ENCODE peak calls at places on chromosomes 7 and 10, in seven cellular contexts. U is CMK; I is stimulated activated CD4-positive, alpha-beta T cell treated with anti-CD3 and anti-CD28 coated beads, Interleukin-4, amount 100 ng/mL, for 4 hours; G is Panc1; E is upper lobe of right lung; M is iPS-NIHi11; Z is NCI-H69. H is an unnamed sample.

GRCh38 chr7:81333004-81333403 is 414.2 kb upstream of the SEMA3C start:
- DNase-seq in U (no peak), I (no peak), G (no peak), E (no peak), M (no peak), Z (no peak), H (no peak)

GRCh38 chr10:58698777-58699356 is 186.2 kb downstream of the BICC1 start:
- DNase-seq in U (no peak), I (no peak), G (no peak), E (no peak), M (no peak), Z (peak), H (no peak)

GRCh38 chr10:60417024-60417423 is 27.3 kb upstream of the ANK3 start:
- DNase-seq in U (no peak), I (no peak), G (no peak), E (no peak), M (no peak), Z (no peak), H (no peak)

GRCh38 chr10:103475437-103475836 is 3.6 kb downstream of the CALHM3 start:
- DNase-seq in U (no peak), I (no peak), G (no peak), E (no peak), M (no peak), Z (no peak), H (no peak)

GRCh38 chr7:142894112-142894835 is 8.7 kb upstream of the TRPV6 start:
- DNase-seq in U (no peak), I (no peak), G (no peak), E (no peak), M (no peak), Z (no peak), H (no peak)

GRCh38 chr10:32650246-32650655 is 204.3 kb downstream of the CCDC7 start:
- DNase-seq in U (no peak), I (no peak), G (no peak), E (no peak), M (no peak), Z (no peak), H (no peak)

GRCh38 chr7:47602272-47603004 is 20.5 kb upstream of the TNS3 start:
- DNase-seq in U (no peak), I (no peak), G (no peak), E (no peak), M (no peak), Z (no peak), H (no peak)

GRCh38 chr10:93680414-93681047 is 21.9 kb downstream of the FRA10AC1 start:
- DNase-seq in U (no peak), I (no peak), G (peak), E (no peak), M (peak), Z (peak), H (no peak)

GRCh38 chr7:82204694-82205093 is 238.9 kb downstream of the CACNA2D1 start:
- DNase-seq in U (no peak), I (no peak), G (no peak), E (no peak), M (no peak), Z (peak), H (no peak)

GRCh38 chr7:134828361-134828760 is 48.9 kb downstream of the CALD1 start:
- DNase-seq in U (no peak), I (no peak), G (no peak), E (no peak), M (no peak), Z (no peak), H (no peak)

GRCh38 chr10:101896466-101896865 is 52.9 kb upstream of the KCNIP2 start:
- DNase-seq in U (no peak), I (no peak), G (no peak), E (no peak), M (no peak), Z (no peak), H (no peak)

GRCh38 chr10:91006001-91006751 is 85.3 kb upstream of the ANKRD1 start:
- DNase-seq in U (peak), I (peak), G (peak), E (no peak), M (peak), Z (peak), H (no peak)

GRCh38 chr7:81684513-81685262 is 85.2 kb downstream of the HGF start:
- DNase-seq in U (no peak), I (no peak), G (peak), E (peak), M (peak), Z (peak), H (no peak)